ENCODE peak calls at places on chromosomes 4 and X, in six cellular contexts. I is HTR-8/SVneo, B is G401, P is GF-D8, L is NCI-H2081 treated with DMSO at 0.1 percent for 48 hours, H is endothelial cell. E is an unnamed sample.

GRCh38 chr4:79607979-79608378 is 200.0 kb upstream of the GK2 start:
- DNase-seq in I (no peak), B (no peak), P (no peak), L (no peak), H (no peak), E (no peak)

GRCh38 chrX:37905436-37906147 is 58.2 kb upstream of the DYNLT3 start:
- DNase-seq in I (no peak), B (no peak), P (no peak), L (no peak), H (peak), E (no peak)

GRCh38 chr4:83605744-83606172 is 69.8 kb downstream of the GPAT3 start:
- DNase-seq in I (no peak), B (no peak), P (no peak), L (no peak), H (no peak), E (no peak)

GRCh38 chrX:111445485-111445884 is 33.5 kb upstream of the DCX start:
- DNase-seq in I (peak), B (peak), P (no peak), L (peak), H (peak), E (no peak)

GRCh38 chrX:115493015-115493414 is 68.0 kb upstream of the PLS3 start:
- DNase-seq in I (no peak), B (no peak), P (no peak), L (no peak), H (no peak), E (no peak)

GRCh38 chrX:36947214-36947613 is 61.0 kb upstream of the FAM47C start:
- DNase-seq in I (no peak), B (no peak), P (no peak), L (no peak), H (no peak), E (no peak)

GRCh38 chr4:139777757-139778156 is 112.1 kb downstream of the MGST2 start:
- DNase-seq in I (no peak), B (no peak), P (no peak), L (no peak), H (no peak), E (no peak)

GRCh38 chrX:3290561-3290960 is 55.9 kb downstream of the MXRA5 start:
- DNase-seq in I (no peak), B (no peak), P (no peak), L (no peak), H (no peak), E (no peak)

GRCh38 chr4:109576462-109576861 is 16.4 kb downstream of the MCUB start:
- DNase-seq in I (no peak), B (no peak), P (no peak), L (peak), H (no peak), E (no peak)

GRCh38 chrX:150032742-150033141 is 94.5 kb upstream of the EOLA2 start:
- DNase-seq in I (peak), B (no peak), P (no peak), L (no peak), H (no peak), E (no peak)

GRCh38 chr4:89243741-89244252 is 63.8 kb downstream of the GPRIN3 start:
- DNase-seq in I (no peak), B (no peak), P (no peak), L (no peak), H (no peak), E (no peak)

GRCh38 chr4:112766422-112766821 is 129.5 kb downstream of the LARP7 start:
- DNase-seq in I (no peak), B (peak), P (no peak), L (no peak), H (peak), E (no peak)

GRCh38 chr4:173424899-173425805 is 26.2 kb upstream of the SCRG1 start:
- DNase-seq in I (no peak), B (no peak), P (no peak), L (no peak), H (no peak), E (no peak)

GRCh38 chrX:87489071-87489470 is 28.5 kb upstream of the KLHL4 start:
- DNase-seq in I (no peak), B (no peak), P (no peak), L (no peak), H (no peak), E (no peak)

GRCh38 chr4:107258359-107258758 is 222.2 kb upstream of the DKK2 start:
- DNase-seq in I (no peak), B (no peak), P (no peak), L (no peak), H (no peak), E (no peak)

GRCh38 chr4:93759506-93759905 is 69.0 kb upstream of the ATOH1 start:
- DNase-seq in I (no peak), B (no peak), P (no peak), L (no peak), H (no peak), E (no peak)

GRCh38 chr4:85039526-85039925 is 73.0 kb upstream of the WDFY3 start:
- DNase-seq in I (no peak), B (no peak), P (no peak), L (no peak), H (no peak), E (no peak)

GRCh38 chrX:100654256-100654655 is 10.3 kb downstream of the SRPX2 start:
- DNase-seq in I (no peak), B (no peak), P (no peak), L (no peak), H (no peak), E (no peak)

GRCh38 chr4:168645933-168646768 is 149.3 kb downstream of the PALLD start:
- DNase-seq in I (no peak), B (peak), P (no peak), L (peak), H (no peak), E (no peak)

GRCh38 chrX:153735274-153735673 is 10.6 kb downstream of the ABCD1 start:
- DNase-seq in I (no peak), B (no peak), P (no peak), L (no peak), H (no peak), E (no peak)

GRCh38 chr4:76485450-76485849 is 50.4 kb downstream of the SHROOM3 start:
- DNase-seq in I (no peak), B (no peak), P (no peak), L (no peak), H (no peak), E (no peak)

GRCh38 chr4:171857302-171858005 is 44.2 kb downstream of the GALNTL6 start:
- DNase-seq in I (no peak), B (no peak), P (no peak), L (no peak), H (no peak), E (no peak)

GRCh38 chr4:185700048-185700447 is 111.9 kb downstream of the SORBS2 start:
- DNase-seq in I (no peak), B (no peak), P (no peak), L (no peak), H (no peak), E (no peak)

GRCh38 chrX:147738260-147738659 is 173.5 kb upstream of the FMR1 start:
- DNase-seq in I (no peak), B (no peak), P (peak), L (no peak), H (no peak), E (no peak)

GRCh38 chrX:793216-793770 is 162.7 kb downstream of the SHOX start:
- DNase-seq in I (no peak), B (no peak), P (no peak), L (no peak), H (no peak), E (no peak)

GRCh38 chr4:30866444-30866843 is 146.3 kb downstream of the PCDH7 start:
- DNase-seq in I (no peak), B (no peak), P (no peak), L (no peak), H (no peak), E (no peak)

GRCh38 chr4:174523003-174523693 is 860 bp upstream of the HPGD start:
- DNase-seq in I (peak), B (no peak), P (no peak), L (no peak), H (no peak), E (no peak)

GRCh38 chrX:20218809-20219505 is 47.8 kb downstream of the RPS6KA3 start:
- DNase-seq in I (no peak), B (no peak), P (peak), L (no peak), H (peak), E (no peak)